ENCODE peak calls at places on chromosome 12, in nine cellular contexts. One of them, this sample, is unnamed. For H3K36me3, the result is how much of the 10 kb centered on the place peaks cover.

GRCh38 chr12:55997535-55997859 is 421 bp downstream of the SUOX start:
- DNase-seq in mucosa of descending colon: peak
- DNase-seq in thoracic aorta: no peak
- DNase-seq in psoas muscle: no peak
- DNase-seq in vagina: no peak
- DNase-seq in BJ: no peak
- DNase-seq in pancreas: no peak
- DNase-seq in testis: no peak
- DNase-seq in esophagus squamous epithelium: no peak
- DNase-seq in this sample: no peak

GRCh38 chr12:131752457-131752856 is 41.6 kb downstream of the SFSWAP start:
- DNase-seq in mucosa of descending colon: no peak
- DNase-seq in thoracic aorta: no peak
- DNase-seq in psoas muscle: no peak
- DNase-seq in vagina: no peak
- DNase-seq in BJ: no peak
- DNase-seq in pancreas: no peak
- DNase-seq in testis: no peak
- DNase-seq in esophagus squamous epithelium: no peak
- DNase-seq in this sample: no peak

GRCh38 chr12:124296295-124296915 is 1.5 kb downstream of the RFLNA start:
- DNase-seq in mucosa of descending colon: peak
- DNase-seq in thoracic aorta: no peak
- DNase-seq in psoas muscle: no peak
- DNase-seq in vagina: no peak
- DNase-seq in BJ: no peak
- DNase-seq in pancreas: no peak
- DNase-seq in testis: no peak
- DNase-seq in esophagus squamous epithelium: no peak
- DNase-seq in this sample: no peak

GRCh38 chr12:22518067-22518719 is 26.1 kb downstream of the C2CD5 start:
- DNase-seq in mucosa of descending colon: peak
- DNase-seq in thoracic aorta: no peak
- DNase-seq in psoas muscle: no peak
- DNase-seq in vagina: no peak
- DNase-seq in BJ: no peak
- DNase-seq in pancreas: peak
- DNase-seq in testis: no peak
- DNase-seq in esophagus squamous epithelium: no peak
- DNase-seq in this sample: no peak

GRCh38 chr12:68319988-68320623 is 12.1 kb downstream of the MDM1 start:
- DNase-seq in mucosa of descending colon: peak
- DNase-seq in thoracic aorta: no peak
- DNase-seq in psoas muscle: no peak
- DNase-seq in vagina: no peak
- DNase-seq in BJ: peak
- DNase-seq in pancreas: no peak
- DNase-seq in testis: peak
- DNase-seq in esophagus squamous epithelium: no peak
- DNase-seq in this sample: no peak

GRCh38 chr12:117686911-117687377 is 281.8 kb downstream of the KSR2 start:
- DNase-seq in mucosa of descending colon: peak
- DNase-seq in thoracic aorta: no peak
- DNase-seq in psoas muscle: peak
- DNase-seq in vagina: no peak
- DNase-seq in BJ: peak
- DNase-seq in pancreas: peak
- DNase-seq in testis: no peak
- DNase-seq in esophagus squamous epithelium: no peak
- DNase-seq in this sample: no peak

GRCh38 chr12:68224613-68225285 is 861 bp downstream of the IL26 start:
- DNase-seq in mucosa of descending colon: no peak
- DNase-seq in thoracic aorta: no peak
- DNase-seq in psoas muscle: no peak
- DNase-seq in vagina: no peak
- DNase-seq in BJ: peak
- DNase-seq in pancreas: no peak
- DNase-seq in testis: no peak
- DNase-seq in esophagus squamous epithelium: no peak
- DNase-seq in this sample: no peak

GRCh38 chr12:89243786-89244185 is 108.5 kb downstream of the DUSP6 start:
- DNase-seq in mucosa of descending colon: no peak
- DNase-seq in thoracic aorta: no peak
- DNase-seq in psoas muscle: no peak
- DNase-seq in vagina: no peak
- DNase-seq in BJ: no peak
- DNase-seq in pancreas: no peak
- DNase-seq in testis: no peak
- DNase-seq in esophagus squamous epithelium: no peak
- DNase-seq in this sample: no peak

GRCh38 chr12:113887906-113888305 is 78.2 kb downstream of the RBM19 start:
- DNase-seq in mucosa of descending colon: no peak
- DNase-seq in thoracic aorta: no peak
- DNase-seq in psoas muscle: no peak
- DNase-seq in vagina: no peak
- DNase-seq in BJ: no peak
- DNase-seq in pancreas: no peak
- DNase-seq in testis: no peak
- DNase-seq in esophagus squamous epithelium: no peak
- DNase-seq in this sample: no peak

DNA sequence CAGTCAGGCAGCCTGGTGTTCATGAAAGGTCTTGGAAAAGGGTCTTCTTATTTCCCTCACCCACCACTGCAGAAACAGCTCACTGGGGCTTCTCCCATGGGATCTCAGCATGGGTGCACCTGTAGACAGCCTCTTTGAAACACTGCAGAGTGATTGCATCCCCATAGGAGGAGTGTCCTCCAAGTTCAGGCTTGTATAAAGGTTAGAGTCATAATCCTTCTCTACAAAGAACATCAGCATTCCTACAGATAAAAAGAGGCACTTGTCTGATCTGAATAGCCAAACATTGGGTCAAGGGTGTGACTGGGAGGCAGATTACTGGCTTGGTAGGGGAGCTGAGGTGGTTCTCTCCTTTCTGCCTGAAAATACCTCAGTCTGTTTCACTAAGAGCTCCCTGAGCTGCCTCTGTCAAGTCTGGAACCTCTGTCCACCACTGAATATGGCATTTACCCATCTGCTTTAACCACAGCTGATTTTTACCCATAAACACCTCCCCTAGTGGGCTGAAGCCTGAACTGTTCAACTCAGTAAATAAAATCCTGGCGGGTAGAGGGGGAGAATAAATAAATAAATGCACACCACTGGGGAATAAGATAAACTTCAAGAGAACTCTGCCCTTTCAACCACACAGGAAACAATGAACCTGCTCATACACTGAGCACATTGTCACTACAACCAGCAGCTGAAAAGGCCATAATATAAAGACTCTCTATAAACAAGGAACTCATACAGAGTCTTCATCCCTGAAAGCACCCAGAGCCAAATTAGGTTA is 120.7 kb upstream of the SCAF11 start:
- DNase-seq in mucosa of descending colon: no peak
- DNase-seq in thoracic aorta: no peak
- DNase-seq in psoas muscle: no peak
- DNase-seq in vagina: no peak
- DNase-seq in BJ: no peak
- DNase-seq in pancreas: no peak
- DNase-seq in testis: no peak
- DNase-seq in esophagus squamous epithelium: no peak
- DNase-seq in this sample: no peak
- TF ChIP-seq CTCF in mucosa of descending colon: no peak
- TF ChIP-seq CTCF in thoracic aorta: no peak
- TF ChIP-seq CTCF in psoas muscle: no peak
- TF ChIP-seq CTCF in vagina: no peak
- TF ChIP-seq CTCF in BJ: peak
- TF ChIP-seq CTCF in pancreas: no peak
- TF ChIP-seq CTCF in testis: no peak
- TF ChIP-seq CTCF in esophagus squamous epithelium: no peak
- TF ChIP-seq CTCF in this sample: no peak

GRCh38 chr12:112196476-112196875 is 71.1 kb downstream of the TRAFD1 start:
- DNase-seq in mucosa of descending colon: no peak
- DNase-seq in thoracic aorta: no peak
- DNase-seq in psoas muscle: no peak
- DNase-seq in vagina: no peak
- DNase-seq in BJ: no peak
- DNase-seq in pancreas: no peak
- DNase-seq in testis: peak
- DNase-seq in esophagus squamous epithelium: no peak
- DNase-seq in this sample: no peak
- H3K36me3 ChIP-seq in mucosa of descending colon: under half
- H3K36me3 ChIP-seq in thoracic aorta: under half
- H3K36me3 ChIP-seq in psoas muscle: half or more
- H3K36me3 ChIP-seq in vagina: under half
- H3K36me3 ChIP-seq in BJ: under half
- H3K36me3 ChIP-seq in pancreas: under half
- H3K36me3 ChIP-seq in testis: under half
- H3K36me3 ChIP-seq in esophagus squamous epithelium: under half
- H3K36me3 ChIP-seq in this sample: half or more

GRCh38 chr12:121582583-121583333 is 1.9 kb upstream of the KDM2B start:
- DNase-seq in mucosa of descending colon: no peak
- DNase-seq in thoracic aorta: no peak
- DNase-seq in psoas muscle: no peak
- DNase-seq in vagina: no peak
- DNase-seq in BJ: no peak
- DNase-seq in pancreas: no peak
- DNase-seq in testis: no peak
- DNase-seq in esophagus squamous epithelium: no peak
- DNase-seq in this sample: no peak

GRCh38 chr12:121579981-121580868 is 598 bp downstream of the KDM2B start:
- DNase-seq in mucosa of descending colon: peak
- DNase-seq in thoracic aorta: no peak
- DNase-seq in psoas muscle: peak
- DNase-seq in vagina: no peak
- DNase-seq in BJ: no peak
- DNase-seq in pancreas: peak
- DNase-seq in testis: peak
- DNase-seq in esophagus squamous epithelium: peak
- DNase-seq in this sample: peak

GRCh38 chr12:121580959-121581680 is at the start of gene KDM2B:
- DNase-seq in mucosa of descending colon: peak
- DNase-seq in thoracic aorta: no peak
- DNase-seq in psoas muscle: no peak
- DNase-seq in vagina: no peak
- DNase-seq in BJ: no peak
- DNase-seq in pancreas: no peak
- DNase-seq in testis: peak
- DNase-seq in esophagus squamous epithelium: no peak
- DNase-seq in this sample: peak

GRCh38 chr12:121579190-121579791 is 1.5 kb downstream of the KDM2B start:
- DNase-seq in mucosa of descending colon: peak
- DNase-seq in thoracic aorta: no peak
- DNase-seq in psoas muscle: peak
- DNase-seq in vagina: no peak
- DNase-seq in BJ: no peak
- DNase-seq in pancreas: peak
- DNase-seq in testis: peak
- DNase-seq in esophagus squamous epithelium: no peak
- DNase-seq in this sample: peak

DNA sequence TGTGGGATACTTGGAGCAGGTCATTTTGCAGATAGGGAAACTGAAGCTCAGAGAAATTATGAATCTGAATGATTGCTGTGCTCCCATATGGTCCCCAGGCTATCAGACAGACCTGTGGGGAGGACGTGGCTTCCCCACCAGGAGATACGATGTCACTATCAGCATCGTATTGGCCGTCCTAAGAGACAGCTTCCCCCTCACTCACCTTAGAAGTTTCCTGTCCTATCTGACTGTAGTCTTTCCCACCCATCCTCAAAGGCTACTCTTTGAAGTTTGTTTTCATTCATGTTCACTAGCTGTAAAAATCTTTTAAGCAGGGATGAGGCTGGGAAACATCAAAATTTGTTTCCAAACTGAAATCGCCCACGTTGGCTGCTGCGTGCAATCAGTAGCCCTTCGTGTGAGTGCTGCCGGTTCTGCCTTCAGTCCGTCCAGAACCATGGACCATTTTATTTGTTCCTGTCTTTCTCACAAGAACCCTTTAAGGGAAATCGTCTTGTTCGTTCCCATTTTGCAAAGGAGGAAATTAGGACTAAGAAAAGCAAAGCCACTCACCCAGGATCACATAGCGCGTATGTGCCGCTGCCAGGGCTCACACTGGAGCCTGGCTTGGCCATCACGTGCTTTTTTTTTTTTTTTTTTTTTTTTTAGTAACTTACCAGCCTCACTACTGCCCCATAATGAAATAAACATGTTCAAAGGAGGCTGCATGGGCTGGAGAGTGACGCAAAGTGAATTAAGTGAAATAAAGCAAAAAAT is 1.0 kb upstream of the KDM2B start:
- DNase-seq in mucosa of descending colon: no peak
- DNase-seq in thoracic aorta: no peak
- DNase-seq in psoas muscle: peak
- DNase-seq in vagina: no peak
- DNase-seq in BJ: no peak
- DNase-seq in pancreas: peak
- DNase-seq in testis: no peak
- DNase-seq in esophagus squamous epithelium: no peak
- DNase-seq in this sample: no peak
- H3K4me3 ChIP-seq in mucosa of descending colon: no peak
- H3K4me3 ChIP-seq in thoracic aorta: peak
- H3K4me3 ChIP-seq in psoas muscle: peak
- H3K4me3 ChIP-seq in vagina: peak
- H3K4me3 ChIP-seq in BJ: no peak
- H3K4me3 ChIP-seq in pancreas: no peak
- H3K4me3 ChIP-seq in testis: no peak
- H3K4me3 ChIP-seq in esophagus squamous epithelium: peak
- H3K4me3 ChIP-seq in this sample: peak

GRCh38 chr12:49227701-49228100 is 37.2 kb upstream of the TUBA1C start:
- DNase-seq in mucosa of descending colon: no peak
- DNase-seq in thoracic aorta: no peak
- DNase-seq in psoas muscle: no peak
- DNase-seq in vagina: no peak
- DNase-seq in BJ: no peak
- DNase-seq in pancreas: no peak
- DNase-seq in testis: no peak
- DNase-seq in esophagus squamous epithelium: no peak
- DNase-seq in this sample: no peak

GRCh38 chr12:49223122-49223521 is 34.2 kb upstream of the TUBA1A start:
- DNase-seq in mucosa of descending colon: no peak
- DNase-seq in thoracic aorta: no peak
- DNase-seq in psoas muscle: no peak
- DNase-seq in vagina: no peak
- DNase-seq in BJ: no peak
- DNase-seq in pancreas: no peak
- DNase-seq in testis: no peak
- DNase-seq in esophagus squamous epithelium: no peak
- DNase-seq in this sample: no peak

GRCh38 chr12:49228653-49229052 is 36.2 kb upstream of the TUBA1C start:
- DNase-seq in mucosa of descending colon: no peak
- DNase-seq in thoracic aorta: no peak
- DNase-seq in psoas muscle: no peak
- DNase-seq in vagina: no peak
- DNase-seq in BJ: no peak
- DNase-seq in pancreas: no peak
- DNase-seq in testis: no peak
- DNase-seq in esophagus squamous epithelium: no peak
- DNase-seq in this sample: no peak

GRCh38 chr12:49223590-49224369 is 34.9 kb upstream of the TUBA1A start:
- DNase-seq in mucosa of descending colon: no peak
- DNase-seq in thoracic aorta: no peak
- DNase-seq in psoas muscle: no peak
- DNase-seq in vagina: no peak
- DNase-seq in BJ: no peak
- DNase-seq in pancreas: no peak
- DNase-seq in testis: no peak
- DNase-seq in esophagus squamous epithelium: no peak
- DNase-seq in this sample: peak

GRCh38 chr12:49225551-49226166 is 36.8 kb upstream of the TUBA1A start:
- DNase-seq in mucosa of descending colon: no peak
- DNase-seq in thoracic aorta: no peak
- DNase-seq in psoas muscle: no peak
- DNase-seq in vagina: no peak
- DNase-seq in BJ: no peak
- DNase-seq in pancreas: no peak
- DNase-seq in testis: no peak
- DNase-seq in esophagus squamous epithelium: no peak
- DNase-seq in this sample: peak
- TF ChIP-seq CTCF in mucosa of descending colon: no peak
- TF ChIP-seq CTCF in thoracic aorta: no peak
- TF ChIP-seq CTCF in psoas muscle: peak
- TF ChIP-seq CTCF in vagina: no peak
- TF ChIP-seq CTCF in BJ: no peak
- TF ChIP-seq CTCF in pancreas: no peak
- TF ChIP-seq CTCF in testis: no peak
- TF ChIP-seq CTCF in esophagus squamous epithelium: no peak
- TF ChIP-seq CTCF in this sample: peak